ENCODE peak calls at places on chromosomes 1 and 21, in ten cellular contexts. M, I, Y, O, G, U, B, J, X and R are unnamed samples.

GRCh38 chr1:59055908-59056719 is 240.8 kb upstream of the FGGY start:
- DNase-seq in M (no peak), I (no peak), Y (no peak), O (no peak), G (no peak), U (no peak), B (no peak), J (no peak), X (no peak), R (no peak)

GRCh38 chr21:34792504-34793089 is 123.8 kb downstream of the CLIC6 start:
- DNase-seq in M (no peak), I (no peak), Y (no peak), O (no peak), G (no peak), U (no peak), B (no peak), J (no peak), X (no peak), R (no peak)

GRCh38 chr1:225879521-225880209 is 2.5 kb downstream of the TMEM63A start:
- DNase-seq in M (peak), I (peak), Y (peak), O (no peak), G (no peak), U (no peak), B (no peak), J (no peak), X (no peak), R (no peak)

GRCh38 chr1:179082308-179083030 is 599 bp downstream of the TOR3A start:
- DNase-seq in M (peak), I (peak), Y (no peak), O (peak), G (peak), U (no peak), B (no peak), J (peak), X (peak), R (no peak)

GRCh38 chr1:117657031-117657430 is 51.2 kb downstream of the TENT5C start:
- DNase-seq in M (peak), I (no peak), Y (no peak), O (peak), G (peak), U (no peak), B (no peak), J (peak), X (no peak), R (no peak)

GRCh38 chr1:12601690-12602632 is 16.0 kb downstream of the DHRS3 start:
- DNase-seq in M (peak), I (no peak), Y (no peak), O (peak), G (peak), U (no peak), B (no peak), J (peak), X (no peak), R (no peak)

GRCh38 chr1:157189986-157190982 is 52.1 kb upstream of the ETV3 start:
- DNase-seq in M (no peak), I (no peak), Y (no peak), O (no peak), G (no peak), U (no peak), B (no peak), J (no peak), X (no peak), R (no peak)

GRCh38 chr1:89995595-89996397 is 886 bp downstream of the ZNF326 start:
- DNase-seq in M (no peak), I (no peak), Y (no peak), O (no peak), G (no peak), U (no peak), B (no peak), J (no peak), X (no peak), R (peak)

GRCh38 chr1:238690415-238690814 is 696.0 kb upstream of the CHRM3 start:
- DNase-seq in M (no peak), I (no peak), Y (no peak), O (no peak), G (no peak), U (no peak), B (no peak), J (peak), X (no peak), R (no peak)

GRCh38 chr1:22282281-22282970 is 139.5 kb upstream of the WNT4 start:
- DNase-seq in M (no peak), I (no peak), Y (no peak), O (no peak), G (no peak), U (no peak), B (no peak), J (no peak), X (no peak), R (no peak)

GRCh38 chr1:109214695-109215623 is 1.2 kb downstream of the SARS1 start:
- DNase-seq in M (peak), I (no peak), Y (no peak), O (peak), G (peak), U (peak), B (no peak), J (peak), X (peak), R (peak)

GRCh38 chr1:38929476-38929875 is 12.2 kb downstream of the RHBDL2 start:
- DNase-seq in M (no peak), I (peak), Y (peak), O (peak), G (no peak), U (no peak), B (no peak), J (peak), X (no peak), R (peak)

GRCh38 chr1:5898266-5898665 is 94.0 kb downstream of the NPHP4 start:
- DNase-seq in M (no peak), I (no peak), Y (no peak), O (no peak), G (no peak), U (no peak), B (no peak), J (no peak), X (no peak), R (no peak)

GRCh38 chr1:17212487-17213121 is 7.7 kb downstream of the PADI1 start:
- DNase-seq in M (peak), I (no peak), Y (no peak), O (peak), G (no peak), U (peak), B (no peak), J (peak), X (peak), R (no peak)